ENCODE peak calls at places on chromosomes 16 and 17, in nine cellular contexts. H, Z, S, O, C, B, F, W and L are unnamed samples. For H3K9me3, the result is how much of the 10 kb centered on the place peaks cover.

GRCh38 chr16:1791943-1792812 is 1.3 kb downstream of the IGFALS start:
- DNase-seq in W (no peak), O (peak), C (no peak), S (no peak), H (no peak), F (no peak), Z (no peak), B (peak), L (no peak)

GRCh38 chr16:69378760-69379159 is 7.0 kb downstream of the TERF2 start:
- DNase-seq in B (no peak), W (no peak), H (no peak), C (no peak), Z (no peak), O (no peak), S (no peak), F (no peak), L (no peak)

GRCh38 chr17:13562271-13562800 is 39.4 kb downstream of the HS3ST3A1 start:
- DNase-seq in H (no peak), F (no peak), W (no peak), S (no peak), Z (peak), C (no peak), O (no peak), B (peak), L (no peak)

GRCh38 chr16:85424260-85425060 is 188.7 kb upstream of the GSE1 start:
- DNase-seq in F (no peak), H (peak), Z (no peak), W (no peak), C (no peak), O (no peak), B (peak), S (peak), L (no peak)

GRCh38 chr16:71811261-71811803 is 2.7 kb upstream of the AP1G1 start:
- DNase-seq in F (no peak), S (no peak), O (no peak), B (no peak), H (no peak), C (no peak), W (no peak), Z (no peak), L (no peak)

GRCh38 chr16:27286446-27286845 is 17.9 kb upstream of the NSMCE1 start:
- DNase-seq in B (no peak), O (no peak), S (no peak), Z (no peak), H (no peak), C (no peak), F (no peak), W (no peak), L (no peak)

GRCh38 chr17:34416116-34416515 is 53.1 kb upstream of the CCL1 start:
- DNase-seq in O (no peak), S (no peak), F (no peak), W (no peak), H (no peak), C (no peak), Z (no peak), B (no peak), L (no peak)

GRCh38 chr17:64004903-64005733 is 7.0 kb downstream of the PRR29 start:
- DNase-seq in C (no peak), F (no peak), Z (no peak), H (peak), O (peak), S (peak), W (no peak), B (peak), L (no peak)

GRCh38 chr17:1492249-1493206 is at the start of gene MYO1C:
- DNase-seq in S (peak), B (peak), Z (no peak), W (no peak), O (no peak), F (no peak), C (no peak), H (no peak), L (no peak)

GRCh38 chr17:75340636-75341035 is 51.4 kb upstream of the SLC25A19 start:
- DNase-seq in S (no peak), B (no peak), H (no peak), O (no peak), Z (no peak), C (no peak), W (no peak), F (no peak), L (no peak)

GRCh38 chr17:64216385-64217248 is 46.4 kb downstream of the TEX2 start:
- DNase-seq in F (no peak), C (no peak), B (no peak), Z (peak), O (no peak), S (peak), W (peak), H (peak), L (no peak)

GRCh38 chr17:39551879-39552278 is 55.8 kb downstream of the NEUROD2 start:
- DNase-seq in Z (no peak), C (no peak), O (no peak), H (no peak), B (no peak), S (no peak), F (no peak), W (no peak), L (no peak)

GRCh38 chr17:65254166-65254565 is 117.0 kb downstream of the RGS9 start:
- DNase-seq in S (no peak), Z (no peak), B (no peak), F (no peak), W (no peak), O (no peak), C (no peak), H (no peak), L (no peak)

GRCh38 chr17:48576479-48577309 is 1.5 kb downstream of the HOXB4 start:
- DNase-seq in Z (peak), F (no peak), S (no peak), O (no peak), H (no peak), C (no peak), B (peak), W (no peak), L (no peak)

GRCh38 chr17:70774339-70775110 is 605.2 kb downstream of the KCNJ2 start:
- DNase-seq in Z (no peak), W (no peak), C (no peak), O (no peak), B (no peak), S (no peak), H (no peak), F (no peak), L (no peak)

GRCh38 chr17:260031-260791 is 78.8 kb upstream of the DOC2B start:
- DNase-seq in Z (no peak), C (no peak), B (peak), F (no peak), W (no peak), S (peak), O (peak), H (peak), L (no peak)

GRCh38 chr17:39614545-39615157 is 6.9 kb upstream of the NEUROD2 start:
- DNase-seq in B (no peak), W (no peak), C (no peak), O (no peak), F (no peak), S (no peak), Z (no peak), H (no peak), L (no peak)

GRCh38 chr16:85171809-85172464 is 59.7 kb upstream of the CIBAR2 start:
- DNase-seq in H (no peak), W (no peak), S (no peak), Z (peak), O (no peak), B (no peak), C (no peak), F (no peak), L (no peak)

GRCh38 chr17:13351046-13351445 is 250.7 kb downstream of the HS3ST3A1 start:
- DNase-seq in F (no peak), Z (no peak), C (no peak), B (no peak), W (no peak), S (no peak), H (no peak), O (no peak), L (no peak)

GRCh38 chr17:42526031-42526444 is 10.0 kb upstream of the NAGLU start:
- DNase-seq in H (no peak), B (peak), C (no peak), O (no peak), Z (no peak), W (peak), F (no peak), S (no peak), L (no peak)

GRCh38 chr17:3973498-3974137 is 9.4 kb upstream of the ATP2A3 start:
- DNase-seq in W (no peak), H (no peak), C (no peak), F (no peak), B (no peak), S (no peak), Z (no peak), O (no peak), L (no peak)

GRCh38 chr17:57413848-57414651 is 157.7 kb downstream of the MSI2 start:
- DNase-seq in C (no peak), W (peak), S (no peak), Z (no peak), B (no peak), O (no peak), F (no peak), H (no peak), L (no peak)
- H3K9me3 ChIP-seq in C (under half), W (under half), S (under half), Z (under half), B (under half), O (under half), F (under half), H (under half), L (under half)

GRCh38 chr17:76527430-76528111 is 9.9 kb downstream of the CYGB start:
- DNase-seq in H (peak), W (peak), O (no peak), F (no peak), Z (no peak), B (peak), S (peak), C (no peak), L (no peak)
- TF ChIP-seq POLR2AphosphoS5 in H (peak), W (peak), O (peak), F (no peak), Z (no peak), B (peak), S (no peak), C (no peak), L (peak)

GRCh38 chr16:35735403-35736251 is 2276.2 kb downstream of the TP53TG3F start:
- DNase-seq in F (no peak), H (no peak), O (peak), B (no peak), Z (no peak), W (no peak), S (no peak), C (no peak), L (no peak)
- H3K9me3 ChIP-seq in F (under half), H (half or more), O (under half), B (under half), Z (under half), W (under half), S (half or more), C (under half), L (under half)

GRCh38 chr17:7575481-7575883 is 4.0 kb upstream of the CD68 start:
- DNase-seq in F (no peak), Z (no peak), C (no peak), O (no peak), W (no peak), B (no peak), S (no peak), H (no peak), L (no peak)

GRCh38 chr17:7575959-7576358 is 3.5 kb upstream of the CD68 start:
- DNase-seq in F (no peak), H (no peak), B (no peak), S (no peak), C (no peak), O (no peak), Z (no peak), W (no peak), L (no peak)

GRCh38 chr17:7577327-7578199 is 1.9 kb upstream of the CD68 start:
- DNase-seq in F (no peak), S (no peak), O (no peak), H (no peak), B (no peak), W (no peak), Z (no peak), C (no peak), L (no peak)

GRCh38 chr17:7574176-7574953 is 5.1 kb upstream of the CD68 start:
- DNase-seq in S (no peak), F (no peak), H (no peak), O (no peak), C (no peak), B (no peak), W (no peak), Z (no peak), L (no peak)

GRCh38 chr17:7576432-7576937 is 3.0 kb upstream of the CD68 start:
- DNase-seq in C (no peak), F (no peak), O (no peak), S (no peak), H (no peak), Z (no peak), B (no peak), W (no peak), L (no peak)
- TF ChIP-seq POLR2AphosphoS5 in C (peak), F (no peak), O (no peak), S (peak), H (no peak), Z (peak), B (no peak), W (no peak), L (no peak)

GRCh38 chr16:75745823-75746222 is 19.5 kb upstream of the CPHXL start:
- DNase-seq in B (no peak), F (no peak), C (no peak), H (no peak), W (no peak), O (no peak), Z (no peak), S (no peak), L (no peak)
- H3K9me3 ChIP-seq in B (under half), F (under half), C (under half), H (under half), W (under half), O (under half), Z (under half), S (under half), L (under half)

GRCh38 chr17:78716292-78716691 is 65.8 kb downstream of the CYTH1 start:
- DNase-seq in C (no peak), F (no peak), H (no peak), B (no peak), Z (no peak), O (no peak), S (no peak), W (no peak), L (no peak)

GRCh38 chr17:78715876-78716275 is 66.2 kb downstream of the CYTH1 start:
- DNase-seq in W (no peak), H (no peak), Z (no peak), F (no peak), B (no peak), C (no peak), S (no peak), O (no peak), L (no peak)

GRCh38 chr17:78714534-78714933 is 67.5 kb downstream of the CYTH1 start:
- DNase-seq in B (no peak), Z (no peak), C (no peak), S (no peak), O (no peak), F (no peak), H (no peak), W (no peak), L (no peak)

GRCh38 chr17:78716814-78717393 is 65.2 kb downstream of the CYTH1 start:
- DNase-seq in Z (no peak), C (no peak), W (peak), F (peak), B (peak), H (peak), S (peak), O (peak), L (peak)

GRCh38 chr17:78715000-78715771 is 66.9 kb downstream of the CYTH1 start:
- DNase-seq in F (no peak), C (no peak), B (no peak), H (peak), S (no peak), Z (no peak), O (no peak), W (no peak), L (no peak)
- TF ChIP-seq POLR2AphosphoS5 in F (no peak), C (no peak), B (no peak), H (no peak), S (no peak), Z (no peak), O (no peak), W (no peak), L (no peak)

GRCh38 chr16:35562471-35562870 is 2103.1 kb downstream of the TP53TG3F start:
- DNase-seq in H (no peak), F (no peak), O (no peak), B (no peak), W (no peak), S (no peak), Z (no peak), C (no peak), L (no peak)
- H3K9me3 ChIP-seq in H (under half), F (under half), O (under half), B (under half), W (under half), S (half or more), Z (under half), C (under half), L (under half)

GRCh38 chr17:81833160-81833920 is at the start of gene MCRIP1:
- DNase-seq in S (peak), H (peak), O (peak), C (peak), B (peak), F (peak), W (peak), Z (peak), L (peak)
- TF ChIP-seq POLR2AphosphoS5 in S (peak), H (peak), O (peak), C (peak), B (peak), F (peak), W (peak), Z (no peak), L (peak)

GRCh38 chr16:3289998-3290673 is 6.8 kb downstream of the ZNF263 start:
- DNase-seq in O (no peak), F (no peak), W (no peak), H (no peak), S (no peak), Z (no peak), B (no peak), C (no peak), L (no peak)

GRCh38 chr16:3295209-3295608 is 10.0 kb downstream of the TIGD7 start:
- DNase-seq in C (no peak), F (no peak), S (no peak), B (no peak), Z (no peak), H (no peak), O (no peak), W (no peak), L (no peak)

GRCh38 chr16:3292604-3293003 is 9.3 kb downstream of the ZNF263 start:
- DNase-seq in C (no peak), Z (no peak), F (no peak), O (no peak), H (no peak), S (no peak), W (no peak), B (no peak), L (no peak)

DNA sequence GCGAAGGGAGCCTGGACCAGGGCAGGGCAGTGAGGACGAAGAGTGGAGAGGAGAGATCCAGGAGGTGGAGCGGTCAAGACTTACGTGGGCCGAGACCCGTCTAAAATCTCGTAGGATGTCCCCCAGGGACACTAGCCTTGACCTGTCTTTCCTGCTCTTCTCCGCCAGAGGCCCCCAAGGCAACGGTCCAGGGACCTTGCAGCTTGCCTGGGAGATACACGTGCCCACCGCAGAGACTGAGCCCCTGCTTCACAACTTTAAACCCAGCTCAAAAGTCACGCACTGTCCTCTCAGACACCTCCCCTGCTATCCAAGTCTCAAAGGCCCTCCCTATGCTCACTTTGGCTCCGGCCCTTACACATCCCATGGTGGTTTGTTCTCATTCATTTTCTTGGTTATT is 9.4 kb downstream of the TIGD7 start:
- DNase-seq in H (no peak), W (no peak), S (no peak), C (no peak), O (no peak), B (no peak), F (no peak), Z (no peak), L (no peak)
- H3K9me3 ChIP-seq in H (half or more), W (half or more), S (under half), C (under half), O (half or more), B (under half), F (under half), Z (under half), L (half or more)

DNA sequence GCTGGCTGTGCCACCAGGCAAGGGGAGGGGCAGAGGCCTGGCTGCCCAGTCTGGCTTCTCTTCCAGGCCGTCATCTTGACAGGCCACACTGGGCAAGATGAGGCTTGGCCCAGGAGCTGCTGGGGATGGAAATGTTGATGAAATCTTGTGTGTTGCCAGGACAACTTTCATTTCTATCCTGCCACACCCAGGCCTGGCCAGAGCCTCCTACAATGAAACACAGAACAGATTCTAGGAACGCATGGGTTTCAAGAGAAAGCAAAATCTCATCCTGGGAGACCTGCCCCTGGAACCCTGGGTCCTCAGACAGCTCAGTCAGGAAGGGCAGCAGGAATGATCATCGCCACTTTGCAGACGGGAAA is 9.3 kb downstream of the HEXIM2 start:
- DNase-seq in W (peak), Z (no peak), C (peak), F (peak), S (no peak), B (peak), H (peak), O (peak), L (peak)
- TF ChIP-seq POLR2AphosphoS5 in W (peak), Z (no peak), C (no peak), F (peak), S (no peak), B (peak), H (peak), O (peak), L (peak)